ENCODE peak calls at places on chromosomes 5 and 9, in six cellular contexts. Z is cerebellar cortex; S is stimulated activated CD4-positive, alpha-beta T cell treated with anti-CD3 and anti-CD28 coated beads, Interleukin-4, amount 100 ng/mL, for 48 hours; H is T-helper 2 cell; P is T-cell; R is kidney tubule cell. X is an unnamed sample.

GRCh38 chr5:173796746-173797495 is 91.2 kb upstream of the CPEB4 start:
- DNase-seq in H (no peak), P (no peak), S (no peak), R (no peak), Z (no peak), X (no peak)

GRCh38 chr9:111427186-111427585 is 57.0 kb downstream of the ECPAS start:
- DNase-seq in P (no peak), S (no peak), R (peak), Z (no peak), H (no peak), X (no peak)

GRCh38 chr5:136080483-136081180 is 51.8 kb downstream of the TGFBI start:
- DNase-seq in Z (peak), P (peak), S (peak), H (peak), R (peak), X (peak)

GRCh38 chr9:126933334-126933980 is 18.9 kb downstream of the RALGPS1 start:
- DNase-seq in S (no peak), Z (no peak), R (no peak), P (no peak), H (no peak), X (no peak)

GRCh38 chr9:13769006-13769405 is 489.5 kb upstream of the MPDZ start:
- DNase-seq in H (no peak), Z (no peak), R (no peak), P (no peak), S (no peak), X (no peak)

GRCh38 chr9:73541923-73542322 is 390.3 kb downstream of the ANXA1 start:
- DNase-seq in Z (no peak), H (no peak), R (no peak), S (no peak), P (no peak), X (no peak)

GRCh38 chr5:168971100-168971499 is 329.8 kb downstream of the SLIT3 start:
- DNase-seq in P (no peak), R (no peak), S (no peak), Z (no peak), H (no peak), X (no peak)

GRCh38 chr5:143016777-143017374 is 246.7 kb downstream of the ARHGAP26 start:
- DNase-seq in P (no peak), S (peak), H (peak), Z (no peak), R (no peak), X (peak)

GRCh38 chr5:155700333-155700732 is 626.6 kb upstream of the SGCD start:
- DNase-seq in R (no peak), S (no peak), Z (peak), P (no peak), H (no peak), X (no peak)

GRCh38 chr5:41083306-41083705 is 12.2 kb upstream of the MROH2B start:
- DNase-seq in S (no peak), Z (no peak), H (no peak), P (no peak), R (no peak), X (no peak)

GRCh38 chr9:120951960-120952630 is 25.5 kb upstream of the TRAF1 start:
- DNase-seq in P (no peak), S (no peak), Z (no peak), H (no peak), R (no peak), X (no peak)

GRCh38 chr9:107422189-107422802 is 67.3 kb downstream of the KLF4 start:
- DNase-seq in Z (peak), S (peak), R (peak), H (no peak), P (no peak), X (peak)

GRCh38 chr9:136668983-136669790 is 6.5 kb downstream of the EGFL7 start:
- DNase-seq in S (no peak), H (no peak), Z (no peak), P (no peak), R (peak), X (no peak)

GRCh38 chr9:708556-709432 is 132.7 kb upstream of the DMRT1 start:
- DNase-seq in S (no peak), Z (peak), P (no peak), R (peak), H (no peak), X (no peak)

GRCh38 chr9:95116002-95116819 is 201.3 kb downstream of the FANCC start:
- DNase-seq in Z (peak), P (no peak), H (no peak), R (no peak), S (no peak), X (no peak)

GRCh38 chr5:98463222-98463621 is 310.2 kb upstream of the RGMB start:
- DNase-seq in S (no peak), R (no peak), H (no peak), Z (no peak), P (no peak), X (no peak)

GRCh38 chr9:114434878-114435311 is 47.1 kb upstream of the AKNA start:
- DNase-seq in H (no peak), P (no peak), R (peak), S (no peak), Z (peak), X (no peak)

GRCh38 chr9:34072868-34073590 is 24.3 kb upstream of the UBAP2 start:
- DNase-seq in Z (no peak), S (no peak), R (peak), P (no peak), H (no peak), X (no peak)

GRCh38 chr9:72042928-72043327 is 17.5 kb downstream of the C9orf57 start:
- DNase-seq in S (no peak), P (no peak), Z (no peak), H (no peak), R (no peak), X (no peak)